ENCODE peak calls at places on chromosomes 13 and 19, in ten cellular contexts. S is tibial nerve, L is lower leg skin, O is A549, U is right lobe of liver, X is suprapubic skin, D is HCT116, B is heart left ventricle, F is gastrocnemius medialis, Z is thyroid gland. M is an unnamed sample.

GRCh38 chr19:45958320-45958719 is 15.3 kb downstream of the NOVA2 start:
- DNase-seq in S (no peak), L (no peak), O (no peak), U (no peak), X (no peak), D (no peak), B (no peak), F (no peak), Z (no peak), M (no peak)

GRCh38 chr19:4583961-4584669 is 24.6 kb upstream of the SEMA6B start:
- DNase-seq in S (no peak), L (no peak), O (no peak), U (no peak), X (no peak), D (no peak), B (no peak), F (no peak), Z (no peak), M (no peak)

GRCh38 chr13:101942038-101942437 is 459.8 kb downstream of the FGF14 start:
- DNase-seq in S (peak), L (peak), O (peak), U (no peak), X (no peak), D (no peak), B (no peak), F (no peak), Z (no peak), M (no peak)

GRCh38 chr19:29702161-29702957 is 12.7 kb downstream of the C19orf12 start:
- DNase-seq in S (no peak), L (no peak), O (no peak), U (no peak), X (no peak), D (no peak), B (no peak), F (no peak), Z (no peak), M (no peak)

GRCh38 chr13:92175330-92175729 is 776.9 kb downstream of the GPC5 start:
- DNase-seq in S (peak), L (no peak), O (no peak), U (no peak), X (no peak), D (no peak), B (no peak), F (no peak), Z (peak), M (no peak)

GRCh38 chr13:87553142-87553541 is 118.0 kb upstream of the SLITRK5 start:
- DNase-seq in S (no peak), L (no peak), O (no peak), U (no peak), X (no peak), D (no peak), B (no peak), F (no peak), Z (no peak), M (no peak)

GRCh38 chr19:50498219-50499056 is 12.6 kb downstream of the JOSD2 start:
- DNase-seq in S (no peak), L (no peak), O (no peak), U (no peak), X (no peak), D (no peak), B (no peak), F (no peak), Z (no peak), M (no peak)

GRCh38 chr19:42461700-42462324 is 19.1 kb upstream of the CXCL17 start:
- DNase-seq in S (no peak), L (no peak), O (no peak), U (no peak), X (no peak), D (no peak), B (no peak), F (no peak), Z (no peak), M (no peak)

GRCh38 chr13:112873851-112874750 is 94.9 kb upstream of the MCF2L start:
- DNase-seq in S (peak), L (peak), O (peak), U (peak), X (peak), D (peak), B (peak), F (peak), Z (peak), M (peak)

GRCh38 chr19:33997690-33998089 is 174.6 kb upstream of the LSM14A start:
- DNase-seq in S (no peak), L (no peak), O (no peak), U (no peak), X (no peak), D (no peak), B (no peak), F (no peak), Z (no peak), M (no peak)

GRCh38 chr19:6034512-6034911 is 56.6 kb upstream of the RANBP3 start:
- DNase-seq in S (no peak), L (no peak), O (no peak), U (no peak), X (no peak), D (no peak), B (no peak), F (no peak), Z (no peak), M (no peak)

GRCh38 chr13:45119469-45119989 is 781 bp upstream of the GTF2F2 start:
- DNase-seq in S (peak), L (no peak), O (no peak), U (no peak), X (no peak), D (no peak), B (no peak), F (no peak), Z (no peak), M (no peak)

GRCh38 chr19:45874620-45874966 is 10.5 kb downstream of the FOXA3 start:
- DNase-seq in S (no peak), L (no peak), O (no peak), U (no peak), X (no peak), D (no peak), B (no peak), F (no peak), Z (no peak), M (no peak)

GRCh38 chr19:3097442-3097871 is 3.3 kb downstream of the GNA11 start:
- DNase-seq in S (no peak), L (no peak), O (no peak), U (peak), X (no peak), D (no peak), B (peak), F (no peak), Z (no peak), M (no peak)

GRCh38 chr13:62611343-62611742 is 1195.7 kb upstream of the PCDH20 start:
- DNase-seq in S (no peak), L (no peak), O (no peak), U (no peak), X (no peak), D (no peak), B (no peak), F (no peak), Z (no peak), M (no peak)

GRCh38 chr19:37905936-37906867 is at the start of gene WDR87:
- DNase-seq in S (no peak), L (peak), O (peak), U (peak), X (no peak), D (no peak), B (peak), F (no peak), Z (peak), M (peak)

GRCh38 chr13:49622174-49622946 is 5.9 kb upstream of the ARL11 start:
- DNase-seq in S (no peak), L (no peak), O (no peak), U (no peak), X (no peak), D (no peak), B (peak), F (no peak), Z (no peak), M (no peak)

GRCh38 chr13:63463782-63464610 is 2048.3 kb upstream of the PCDH20 start:
- DNase-seq in S (no peak), L (no peak), O (no peak), U (no peak), X (no peak), D (no peak), B (no peak), F (no peak), Z (no peak), M (no peak)

GRCh38 chr13:100673831-100674362 is 698 bp downstream of the TMTC4 start:
- DNase-seq in S (peak), L (peak), O (peak), U (peak), X (no peak), D (peak), B (peak), F (no peak), Z (peak), M (no peak)

GRCh38 chr13:20303636-20304035 is 71.5 kb upstream of the GJB6 start:
- DNase-seq in S (no peak), L (no peak), O (no peak), U (no peak), X (no peak), D (no peak), B (no peak), F (no peak), Z (no peak), M (no peak)

DNA sequence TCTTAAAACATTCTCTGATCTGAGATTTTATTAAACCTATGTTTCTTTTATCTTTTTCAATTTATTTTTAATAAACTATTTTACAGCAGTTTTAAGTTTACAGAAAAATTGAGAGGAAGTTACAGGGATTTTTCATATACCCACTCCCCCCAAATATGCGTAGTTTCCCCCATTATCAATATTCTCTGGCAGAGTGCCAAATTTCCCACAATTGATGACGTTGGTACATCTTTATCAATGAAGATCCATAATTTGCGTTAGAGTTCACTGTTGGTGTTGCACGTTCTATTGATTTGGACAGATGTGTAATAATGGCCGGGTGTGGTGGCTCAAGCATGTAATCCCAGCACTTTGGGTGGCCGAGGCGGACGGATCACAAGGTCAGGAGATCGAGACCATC is 1063.0 kb upstream of the ATXN8OS start:
- DNase-seq in S (no peak), L (no peak), O (no peak), U (no peak), X (no peak), D (no peak), B (no peak), F (no peak), Z (no peak), M (no peak)
- H3K4me3 ChIP-seq in S (no peak), L (no peak), O (no peak), U (no peak), X (no peak), D (no peak), B (no peak), F (no peak), Z (no peak), M (no peak)

GRCh38 chr19:18520848-18521691 is 800 bp downstream of the ELL start:
- DNase-seq in S (peak), L (peak), O (no peak), U (peak), X (no peak), D (no peak), B (no peak), F (no peak), Z (peak), M (no peak)

GRCh38 chr19:18522124-18522861 is 423 bp upstream of the ELL start:
- DNase-seq in S (peak), L (peak), O (peak), U (peak), X (peak), D (peak), B (peak), F (peak), Z (peak), M (peak)

GRCh38 chr19:18521692-18522123 is at the start of gene ELL:
- DNase-seq in S (no peak), L (no peak), O (no peak), U (no peak), X (no peak), D (no peak), B (no peak), F (no peak), Z (no peak), M (no peak)

GRCh38 chr19:18518639-18519038 is 3.2 kb downstream of the ELL start:
- DNase-seq in S (no peak), L (no peak), O (no peak), U (no peak), X (no peak), D (no peak), B (no peak), F (no peak), Z (no peak), M (no peak)

DNA sequence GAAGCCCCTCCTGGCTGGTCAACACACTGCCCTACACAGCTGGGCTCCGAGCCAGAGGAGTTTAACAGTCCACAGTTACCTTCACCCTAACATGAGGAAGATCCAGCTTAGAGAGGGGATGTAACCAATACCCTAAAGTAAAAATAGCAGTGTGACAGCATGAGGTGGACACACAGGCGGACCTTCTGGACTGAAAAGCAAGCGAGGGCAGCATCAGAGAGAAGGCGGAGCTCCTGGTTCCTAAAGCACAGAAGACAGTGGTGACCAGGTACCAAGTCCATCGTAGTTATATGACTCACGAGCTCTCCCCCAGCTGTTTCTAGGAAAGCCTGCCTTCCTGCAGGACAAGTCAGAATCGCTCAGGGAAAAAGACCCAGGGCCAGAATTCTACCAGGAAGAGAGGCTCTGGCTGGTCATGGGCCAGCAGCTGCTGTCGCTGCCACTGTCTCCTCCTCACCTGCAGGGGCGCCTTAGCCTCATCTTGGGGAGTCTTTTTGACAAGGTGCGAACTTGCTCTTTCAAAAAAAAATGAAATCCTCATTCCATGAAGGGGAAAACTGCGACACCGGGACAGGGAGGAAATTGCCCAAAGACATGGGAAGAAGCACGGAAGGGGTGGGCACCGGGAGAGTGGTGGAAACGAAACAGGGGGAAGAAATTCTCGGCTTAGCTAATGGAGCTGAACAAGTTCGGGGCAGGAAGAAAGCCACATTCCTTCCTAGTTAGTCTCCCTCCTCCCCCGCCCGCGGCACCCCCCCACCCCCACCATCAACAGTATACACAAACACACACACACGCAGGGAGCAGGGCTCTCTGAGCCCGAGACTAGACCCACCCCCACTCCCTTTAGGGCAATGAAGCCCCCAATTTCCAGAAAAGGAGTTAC is 1.7 kb downstream of the ELL start:
- DNase-seq in S (peak), L (peak), O (peak), U (peak), X (no peak), D (peak), B (peak), F (peak), Z (peak), M (peak)
- TF ChIP-seq POLR2A in S (no peak), L (no peak), O (no peak), U (peak), X (no peak), D (no peak), B (no peak), F (peak), Z (no peak), M (no peak)

DNA sequence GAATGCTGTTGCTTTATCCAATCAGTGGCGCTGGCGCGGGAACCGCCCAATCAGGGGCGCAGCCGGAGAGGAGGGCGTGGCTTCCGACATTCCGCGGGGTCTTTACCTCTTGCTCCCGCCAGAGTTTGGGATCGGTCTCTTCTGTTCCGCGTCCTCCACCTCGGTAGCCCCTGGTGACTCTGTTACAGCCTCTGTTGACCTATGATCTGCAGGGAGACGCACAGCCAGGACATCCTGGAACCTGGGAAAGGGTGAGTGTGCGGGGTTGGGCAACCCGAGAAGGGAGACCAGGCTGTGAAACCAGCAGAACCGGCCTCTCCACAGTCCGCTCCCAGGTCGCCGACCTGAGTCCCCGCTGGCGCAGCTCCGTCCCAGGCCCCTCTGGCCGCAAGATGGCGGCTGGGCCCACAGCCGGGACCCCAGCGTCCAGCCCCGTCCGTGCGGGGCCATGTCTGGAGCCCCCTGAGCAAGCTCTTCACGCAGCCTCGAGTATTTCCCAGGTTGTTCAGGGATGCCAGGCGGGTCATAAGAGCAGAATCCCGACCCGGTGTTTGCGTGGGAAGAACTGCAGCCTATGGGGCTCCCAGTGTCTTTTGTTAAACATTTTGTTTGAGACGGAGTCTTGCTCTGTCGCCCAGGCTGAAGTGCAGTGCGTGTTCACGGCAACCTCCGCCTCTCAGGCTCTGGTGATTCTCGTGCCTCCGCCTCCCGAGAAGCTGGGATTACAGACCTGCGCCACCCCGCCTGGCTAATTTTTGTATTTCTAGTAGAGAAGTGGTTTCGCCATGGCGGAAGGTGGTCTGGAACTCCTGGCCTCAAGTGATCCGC is 4.4 kb upstream of the ZNF681 start:
- DNase-seq in S (no peak), L (peak), O (no peak), U (peak), X (peak), D (no peak), B (peak), F (peak), Z (peak), M (peak)
- H3K4me3 ChIP-seq in S (peak), L (peak), O (no peak), U (peak), X (peak), D (no peak), B (peak), F (peak), Z (peak), M (peak)

GRCh38 chr13:72457151-72457550 is 270.3 kb downstream of the MZT1 start:
- DNase-seq in S (no peak), L (no peak), O (no peak), U (no peak), X (no peak), D (no peak), B (no peak), F (no peak), Z (no peak), M (no peak)
- TF ChIP-seq POLR2A in S (no peak), L (no peak), O (no peak), U (no peak), X (no peak), D (no peak), B (no peak), F (no peak), Z (no peak), M (no peak)

GRCh38 chr19:54162884-54163283 is 3.4 kb upstream of the LENG1 start:
- DNase-seq in S (no peak), L (no peak), O (no peak), U (no peak), X (no peak), D (no peak), B (no peak), F (no peak), Z (no peak), M (no peak)
- H3K4me3 ChIP-seq in S (peak), L (no peak), O (peak), U (peak), X (peak), D (no peak), B (peak), F (peak), Z (no peak), M (peak)

DNA sequence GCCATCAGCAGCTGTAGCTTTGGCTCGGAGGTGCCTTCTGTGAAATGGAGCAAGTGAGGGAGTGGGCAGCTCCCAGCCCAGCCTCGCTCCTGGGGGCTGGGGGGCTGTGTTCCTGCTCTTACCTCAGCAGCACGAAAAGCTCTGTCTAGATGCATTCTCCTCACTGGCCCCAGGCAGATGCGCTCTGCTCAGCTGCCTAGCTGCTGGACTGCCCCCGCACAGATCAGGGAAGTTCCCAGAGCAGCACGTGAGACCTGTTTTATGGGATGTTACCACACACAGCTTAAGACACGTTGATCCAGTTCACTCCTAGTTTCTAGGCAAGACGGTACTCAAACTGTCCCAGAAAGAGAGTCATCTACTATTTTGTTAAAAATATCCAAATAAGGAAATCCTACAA is 13.6 kb downstream of the LCP1 start:
- DNase-seq in S (peak), L (peak), O (no peak), U (no peak), X (no peak), D (no peak), B (peak), F (no peak), Z (no peak), M (peak)
- TF ChIP-seq POLR2A in S (no peak), L (no peak), O (no peak), U (no peak), X (no peak), D (no peak), B (no peak), F (no peak), Z (no peak), M (no peak)

GRCh38 chr19:39318690-39319089 is 2.0 kb downstream of the LRFN1 start:
- DNase-seq in S (no peak), L (no peak), O (no peak), U (no peak), X (no peak), D (no peak), B (no peak), F (no peak), Z (no peak), M (no peak)

GRCh38 chr19:39317476-39317875 is 3.2 kb downstream of the LRFN1 start:
- DNase-seq in S (no peak), L (no peak), O (no peak), U (no peak), X (no peak), D (no peak), B (no peak), F (no peak), Z (no peak), M (no peak)

GRCh38 chr19:39319892-39320168 is 833 bp downstream of the LRFN1 start:
- DNase-seq in S (no peak), L (no peak), O (no peak), U (no peak), X (no peak), D (no peak), B (no peak), F (no peak), Z (no peak), M (no peak)

GRCh38 chr19:39318071-39318470 is 2.6 kb downstream of the LRFN1 start:
- DNase-seq in S (no peak), L (no peak), O (no peak), U (no peak), X (no peak), D (no peak), B (no peak), F (no peak), Z (no peak), M (no peak)

GRCh38 chr19:39319098-39319891 is 1.4 kb downstream of the LRFN1 start:
- DNase-seq in S (no peak), L (no peak), O (no peak), U (no peak), X (no peak), D (no peak), B (no peak), F (no peak), Z (no peak), M (no peak)
- H3K4me3 ChIP-seq in S (no peak), L (no peak), O (peak), U (no peak), X (no peak), D (peak), B (no peak), F (no peak), Z (no peak), M (no peak)

GRCh38 chr19:31664096-31664495 is 314.9 kb upstream of the TSHZ3 start:
- DNase-seq in S (no peak), L (no peak), O (no peak), U (no peak), X (no peak), D (no peak), B (no peak), F (no peak), Z (no peak), M (no peak)
- TF ChIP-seq POLR2A in S (no peak), L (no peak), O (no peak), U (no peak), X (no peak), D (no peak), B (no peak), F (no peak), Z (no peak), M (no peak)